ENCODE peak calls at places on chromosomes 5 and 9, in four cellular contexts. One of them, this sample, is unnamed.

GRCh38 chr5:42057254-42057690 is 132.2 kb downstream of the FBXO4 start:
- DNase-seq in astrocyte of the spinal cord: peak; percentile 37
- DNase-seq in spleen: peak; percentile 56
- DNase-seq in HFFc6: peak; percentile 5
- DNase-seq in this sample: no peak

GRCh38 chr5:178272591-178272990 is 40.0 kb upstream of the PHYKPL start:
- DNase-seq in astrocyte of the spinal cord: no peak
- DNase-seq in spleen: no peak
- DNase-seq in HFFc6: no peak
- DNase-seq in this sample: no peak

GRCh38 chr9:114085404-114085803 is 7.3 kb upstream of the AMBP start:
- DNase-seq in astrocyte of the spinal cord: no peak
- DNase-seq in spleen: no peak
- DNase-seq in HFFc6: no peak
- DNase-seq in this sample: no peak

GRCh38 chr9:132384376-132384775 is 22.3 kb downstream of the TTF1 start:
- DNase-seq in astrocyte of the spinal cord: no peak
- DNase-seq in spleen: no peak
- DNase-seq in HFFc6: no peak
- DNase-seq in this sample: no peak

GRCh38 chr9:88957526-88957925 is 33.7 kb upstream of the S1PR3 start:
- DNase-seq in astrocyte of the spinal cord: no peak
- DNase-seq in spleen: no peak
- DNase-seq in HFFc6: no peak
- DNase-seq in this sample: no peak

GRCh38 chr5:124661317-124662141 is 84.9 kb downstream of the ZNF608 start:
- DNase-seq in astrocyte of the spinal cord: peak; percentile 89
- DNase-seq in spleen: no peak
- DNase-seq in HFFc6: peak; percentile 80
- DNase-seq in this sample: no peak

GRCh38 chr5:81852277-81853004 is 101.5 kb upstream of the SSBP2 start:
- DNase-seq in astrocyte of the spinal cord: peak; percentile 70
- DNase-seq in spleen: peak; percentile 89
- DNase-seq in HFFc6: no peak
- DNase-seq in this sample: no peak

GRCh38 chr9:72828281-72828731 is 124.5 kb downstream of the ALDH1A1 start:
- DNase-seq in astrocyte of the spinal cord: no peak
- DNase-seq in spleen: no peak
- DNase-seq in HFFc6: no peak
- DNase-seq in this sample: no peak

GRCh38 chr5:42645138-42645537 is 111.5 kb upstream of the CCDC152 start:
- DNase-seq in astrocyte of the spinal cord: no peak
- DNase-seq in spleen: no peak
- DNase-seq in HFFc6: no peak
- DNase-seq in this sample: no peak

GRCh38 chr9:69036319-69036718 is 767 bp downstream of the FXN start:
- DNase-seq in astrocyte of the spinal cord: no peak
- DNase-seq in spleen: no peak
- DNase-seq in HFFc6: no peak
- DNase-seq in this sample: no peak

GRCh38 chr9:97307091-97307490 is 368 bp upstream of the CCDC180 start:
- DNase-seq in astrocyte of the spinal cord: peak; percentile 79
- DNase-seq in spleen: peak; percentile 85
- DNase-seq in HFFc6: peak; percentile 44
- DNase-seq in this sample: peak; percentile 32

GRCh38 chr9:112503170-112503569 is 16.5 kb downstream of the KIAA1958 start:
- DNase-seq in astrocyte of the spinal cord: no peak
- DNase-seq in spleen: no peak
- DNase-seq in HFFc6: no peak
- DNase-seq in this sample: no peak

GRCh38 chr5:159097461-159098284 is 2.0 kb downstream of the EBF1 start:
- DNase-seq in astrocyte of the spinal cord: peak; percentile 49
- DNase-seq in spleen: peak; percentile 87
- DNase-seq in HFFc6: no peak
- DNase-seq in this sample: no peak

GRCh38 chr9:89814340-89815040 is 209.7 kb downstream of the GADD45G start:
- DNase-seq in astrocyte of the spinal cord: peak; percentile 57
- DNase-seq in spleen: peak; percentile 64
- DNase-seq in HFFc6: no peak
- DNase-seq in this sample: no peak

GRCh38 chr5:132094393-132095076 is 20.9 kb downstream of the CSF2 start:
- DNase-seq in astrocyte of the spinal cord: peak; percentile 89
- DNase-seq in spleen: peak; percentile 71
- DNase-seq in HFFc6: peak; percentile 98
- DNase-seq in this sample: peak; percentile 77

GRCh38 chr9:126125577-126125976 is 201.1 kb upstream of the MVB12B start:
- DNase-seq in astrocyte of the spinal cord: no peak
- DNase-seq in spleen: peak; percentile 23
- DNase-seq in HFFc6: no peak
- DNase-seq in this sample: no peak

GRCh38 chr5:2196989-2197531 is 314.3 kb upstream of the IRX4 start:
- DNase-seq in astrocyte of the spinal cord: no peak
- DNase-seq in spleen: no peak
- DNase-seq in HFFc6: no peak
- DNase-seq in this sample: no peak

GRCh38 chr5:135203593-135204036 is 169.6 kb upstream of the PITX1 start:
- DNase-seq in astrocyte of the spinal cord: peak; percentile 38
- DNase-seq in spleen: no peak
- DNase-seq in HFFc6: no peak
- DNase-seq in this sample: no peak

GRCh38 chr5:775960-776861 is 8.3 kb downstream of the ZDHHC11B start:
- DNase-seq in astrocyte of the spinal cord: no peak
- DNase-seq in spleen: peak; percentile 57
- DNase-seq in HFFc6: no peak
- DNase-seq in this sample: no peak

GRCh38 chr9:78691531-78691930 is 394.6 kb downstream of the PSAT1 start:
- DNase-seq in astrocyte of the spinal cord: no peak
- DNase-seq in spleen: no peak
- DNase-seq in HFFc6: peak; percentile 73
- DNase-seq in this sample: no peak

GRCh38 chr9:104747565-104748358 is at the start of gene NIPSNAP3A:
- DNase-seq in astrocyte of the spinal cord: peak; percentile 84
- DNase-seq in spleen: peak; percentile 97
- DNase-seq in HFFc6: peak; percentile 62
- DNase-seq in this sample: no peak

GRCh38 chr5:26569929-26570258 is 468.5 kb downstream of the CDH9 start:
- DNase-seq in astrocyte of the spinal cord: no peak
- DNase-seq in spleen: no peak
- DNase-seq in HFFc6: no peak
- DNase-seq in this sample: no peak

GRCh38 chr5:150166193-150167162 is at the start of gene CDX1:
- DNase-seq in astrocyte of the spinal cord: no peak
- DNase-seq in spleen: no peak
- DNase-seq in HFFc6: no peak
- DNase-seq in this sample: no peak

GRCh38 chr9:105127863-105128220 is 116.6 kb upstream of the SLC44A1 start:
- DNase-seq in astrocyte of the spinal cord: peak; percentile 49
- DNase-seq in spleen: no peak
- DNase-seq in HFFc6: peak; percentile 10
- DNase-seq in this sample: no peak

GRCh38 chr5:140295414-140295813 is 7.5 kb downstream of the PFDN1 start:
- DNase-seq in astrocyte of the spinal cord: peak; percentile 96
- DNase-seq in spleen: no peak
- DNase-seq in HFFc6: peak; percentile 94
- DNase-seq in this sample: peak; percentile 61

GRCh38 chr5:106940986-106941385 is 729.8 kb downstream of the EFNA5 start:
- DNase-seq in astrocyte of the spinal cord: no peak
- DNase-seq in spleen: no peak
- DNase-seq in HFFc6: no peak
- DNase-seq in this sample: no peak

GRCh38 chr9:120348951-120349429 is 231.0 kb downstream of the CDK5RAP2 start:
- DNase-seq in astrocyte of the spinal cord: peak; percentile 37
- DNase-seq in spleen: no peak
- DNase-seq in HFFc6: peak; percentile 16
- DNase-seq in this sample: no peak

GRCh38 chr9:106772523-106773290 is 90.3 kb upstream of the ZNF462 start:
- DNase-seq in astrocyte of the spinal cord: no peak
- DNase-seq in spleen: no peak
- DNase-seq in HFFc6: no peak
- DNase-seq in this sample: no peak

GRCh38 chr9:123338710-123339665 is 17.0 kb upstream of the CRB2 start:
- DNase-seq in astrocyte of the spinal cord: peak; percentile 10
- DNase-seq in spleen: peak; percentile 91
- DNase-seq in HFFc6: no peak
- DNase-seq in this sample: no peak

GRCh38 chr9:137604345-137605145 is 941 bp upstream of the ARRDC1 start:
- DNase-seq in astrocyte of the spinal cord: no peak
- DNase-seq in spleen: no peak
- DNase-seq in HFFc6: no peak
- DNase-seq in this sample: no peak

GRCh38 chr9:119369670-119370366 is 583 bp upstream of the BRINP1 start:
- DNase-seq in astrocyte of the spinal cord: no peak
- DNase-seq in spleen: no peak
- DNase-seq in HFFc6: no peak
- DNase-seq in this sample: no peak

GRCh38 chr9:28598396-28598795 is 1025.1 kb upstream of the C9orf72 start:
- DNase-seq in astrocyte of the spinal cord: peak; percentile 68
- DNase-seq in spleen: no peak
- DNase-seq in HFFc6: no peak
- DNase-seq in this sample: no peak

GRCh38 chr5:76862986-76863385 is 13.2 kb downstream of the S100Z start:
- DNase-seq in astrocyte of the spinal cord: no peak
- DNase-seq in spleen: no peak
- DNase-seq in HFFc6: no peak
- DNase-seq in this sample: no peak
- TF ChIP-seq CTCF in astrocyte of the spinal cord: no peak
- TF ChIP-seq CTCF in spleen: no peak
- TF ChIP-seq CTCF in HFFc6: no peak
- TF ChIP-seq CTCF in this sample: no peak

DNA sequence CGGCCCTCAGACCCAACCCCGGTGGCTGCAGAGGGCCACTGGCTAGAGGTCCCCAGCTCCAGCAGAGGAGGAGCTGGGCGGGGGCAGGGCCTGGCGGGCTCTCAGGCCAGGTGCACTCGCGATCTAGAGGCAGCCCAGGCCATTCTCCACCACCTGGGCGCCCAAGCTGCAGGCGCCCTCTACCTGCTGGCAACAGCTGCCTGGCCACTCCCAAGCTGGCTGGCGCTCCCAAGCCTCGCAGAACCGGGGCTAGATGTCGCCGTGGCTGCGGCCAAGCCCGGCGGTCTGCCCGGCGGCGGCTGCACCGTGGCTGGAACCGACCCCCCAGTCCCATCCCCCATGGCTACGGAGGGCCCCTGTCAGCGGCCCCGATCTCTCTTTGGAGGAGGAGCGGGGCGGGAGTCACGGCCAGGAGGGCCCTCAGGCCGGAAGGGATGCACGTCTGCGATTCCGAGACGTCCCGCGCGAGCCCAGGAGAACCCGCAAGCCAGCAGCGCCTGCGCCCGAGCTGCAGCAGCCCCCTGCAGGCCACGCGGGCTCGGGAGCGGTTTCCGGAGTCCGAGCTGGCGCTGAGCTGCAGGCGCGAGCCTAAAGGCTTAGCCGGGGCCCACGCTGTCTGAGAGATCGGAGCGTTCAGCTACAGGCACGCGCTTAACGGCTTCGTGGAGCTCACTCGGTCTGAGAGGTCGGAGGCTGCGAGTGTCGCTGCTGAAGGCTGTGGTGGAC is 44.3 kb upstream of the BICD2 start:
- DNase-seq in astrocyte of the spinal cord: peak; percentile 66
- DNase-seq in spleen: peak; percentile 87
- DNase-seq in HFFc6: peak; percentile 16
- DNase-seq in this sample: peak; percentile 22
- TF ChIP-seq CTCF in astrocyte of the spinal cord: peak; percentile 47
- TF ChIP-seq CTCF in spleen: peak; percentile 21
- TF ChIP-seq CTCF in HFFc6: peak; percentile 18
- TF ChIP-seq CTCF in this sample: peak; percentile 35

GRCh38 chr5:137605377-137605776 is 106.3 kb upstream of the SPOCK1 start:
- DNase-seq in astrocyte of the spinal cord: peak; percentile 17
- DNase-seq in spleen: no peak
- DNase-seq in HFFc6: peak; percentile 23
- DNase-seq in this sample: no peak
- TF ChIP-seq CTCF in astrocyte of the spinal cord: peak; percentile 26
- TF ChIP-seq CTCF in spleen: no peak
- TF ChIP-seq CTCF in HFFc6: peak; percentile 53
- TF ChIP-seq CTCF in this sample: peak; percentile 20

GRCh38 chr5:58849995-58850667 is 267.3 kb downstream of the RAB3C start:
- DNase-seq in astrocyte of the spinal cord: peak; percentile 28
- DNase-seq in spleen: no peak
- DNase-seq in HFFc6: peak; percentile 30
- DNase-seq in this sample: no peak
- TF ChIP-seq CTCF in astrocyte of the spinal cord: peak; percentile 48
- TF ChIP-seq CTCF in spleen: peak; percentile 53
- TF ChIP-seq CTCF in HFFc6: peak; percentile 68
- TF ChIP-seq CTCF in this sample: peak; percentile 28